ENCODE peak calls at places on chromosomes 12 and 14, in five cellular contexts. L is IMR-90; N is mammary epithelial cell; V is T-cell; I is CD8-positive, alpha-beta T cell. F is an unnamed sample.

GRCh38 chr12:121781751-121782615 is 11.5 kb downstream of the RHOF start:
- DNase-seq in N (no peak), V (no peak), I (no peak), L (peak), F (peak)

GRCh38 chr14:81137316-81137715 is 83.4 kb downstream of the GTF2A1 start:
- DNase-seq in L (peak), V (no peak), N (peak), I (no peak), F (no peak)

GRCh38 chr14:58749066-58749669 is 111.4 kb downstream of the DACT1 start:
- DNase-seq in V (no peak), L (peak), I (no peak), N (peak), F (no peak)

GRCh38 chr14:75044322-75044721 is 6.9 kb downstream of the MLH3 start:
- DNase-seq in L (peak), V (no peak), N (peak), I (no peak), F (no peak)

GRCh38 chr14:50321009-50321660 is 9.0 kb downstream of the DMAC2L start:
- DNase-seq in L (peak), V (peak), I (peak), N (peak), F (peak)

GRCh38 chr14:78178071-78178470 is 7.9 kb downstream of the NRXN3 start:
- DNase-seq in I (no peak), V (no peak), N (no peak), L (no peak), F (no peak)

GRCh38 chr14:75422169-75422568 is 5.7 kb upstream of the JDP2 start:
- DNase-seq in I (no peak), V (no peak), L (peak), N (peak), F (no peak)

GRCh38 chr12:13891902-13892301 is 89.5 kb downstream of the GRIN2B start:
- DNase-seq in V (no peak), I (no peak), L (no peak), N (no peak), F (no peak)

GRCh38 chr12:106976013-106976658 is 10.8 kb downstream of the MTERF2 start:
- DNase-seq in L (peak), I (no peak), N (no peak), V (no peak), F (no peak)

GRCh38 chr12:25985296-25985992 is 27.0 kb downstream of the RASSF8 start:
- DNase-seq in L (no peak), V (no peak), I (no peak), N (no peak), F (no peak)

F was measured in CD4-positive, CD25-positive, alpha-beta regulatory T cell.